ENCODE peak calls at places on chromosome 20, in six cellular contexts. One of them, this sample, is unnamed.

GRCh38 chr20:64077094-64077493 is 2.2 kb downstream of the RGS19 start:
- DNase-seq in AG04450: no peak
- DNase-seq in fibroblast of lung: no peak
- DNase-seq in AG10803: no peak
- DNase-seq in lung: no peak
- DNase-seq in GM12865: peak
- DNase-seq in this sample: no peak

GRCh38 chr20:51574248-51575033 is 31.9 kb upstream of the NFATC2 start:
- DNase-seq in AG04450: no peak
- DNase-seq in fibroblast of lung: no peak
- DNase-seq in AG10803: no peak
- DNase-seq in lung: no peak
- DNase-seq in GM12865: no peak
- DNase-seq in this sample: no peak

GRCh38 chr20:46701556-46701955 is 7.9 kb upstream of the SLC2A10 start:
- DNase-seq in AG04450: no peak
- DNase-seq in fibroblast of lung: no peak
- DNase-seq in AG10803: peak
- DNase-seq in lung: no peak
- DNase-seq in GM12865: no peak
- DNase-seq in this sample: no peak

GRCh38 chr20:34507661-34508060 is 8.6 kb upstream of the DYNLRB1 start:
- DNase-seq in AG04450: no peak
- DNase-seq in fibroblast of lung: no peak
- DNase-seq in AG10803: no peak
- DNase-seq in lung: no peak
- DNase-seq in GM12865: no peak
- DNase-seq in this sample: no peak

GRCh38 chr20:52812231-52812847 is 159.8 kb upstream of the TSHZ2 start:
- DNase-seq in AG04450: no peak
- DNase-seq in fibroblast of lung: no peak
- DNase-seq in AG10803: no peak
- DNase-seq in lung: no peak
- DNase-seq in GM12865: no peak
- DNase-seq in this sample: no peak

GRCh38 chr20:13800728-13801134 is 15.9 kb downstream of the NDUFAF5 start:
- DNase-seq in AG04450: peak
- DNase-seq in fibroblast of lung: peak
- DNase-seq in AG10803: peak
- DNase-seq in lung: peak
- DNase-seq in GM12865: no peak
- DNase-seq in this sample: peak

GRCh38 chr20:28562510-28562898 is 2695.0 kb upstream of the DEFB115 start:
- DNase-seq in AG04450: peak
- DNase-seq in fibroblast of lung: peak
- DNase-seq in AG10803: peak
- DNase-seq in lung: no peak
- DNase-seq in GM12865: no peak
- DNase-seq in this sample: peak

GRCh38 chr20:52340036-52340634 is 148.6 kb upstream of the ZFP64 start:
- DNase-seq in AG04450: no peak
- DNase-seq in fibroblast of lung: peak
- DNase-seq in AG10803: peak
- DNase-seq in lung: no peak
- DNase-seq in GM12865: no peak
- DNase-seq in this sample: no peak

GRCh38 chr20:53692465-53693067 is 98.9 kb upstream of the ZNF217 start:
- DNase-seq in AG04450: no peak
- DNase-seq in fibroblast of lung: peak
- DNase-seq in AG10803: peak
- DNase-seq in lung: peak
- DNase-seq in GM12865: no peak
- DNase-seq in this sample: peak

GRCh38 chr20:31894980-31895675 is 24.7 kb downstream of the TTLL9 start:
- DNase-seq in AG04450: no peak
- DNase-seq in fibroblast of lung: peak
- DNase-seq in AG10803: peak
- DNase-seq in lung: peak
- DNase-seq in GM12865: peak
- DNase-seq in this sample: peak

GRCh38 chr20:51696304-51697118 is 71.7 kb downstream of the ATP9A start:
- DNase-seq in AG04450: no peak
- DNase-seq in fibroblast of lung: peak
- DNase-seq in AG10803: no peak
- DNase-seq in lung: no peak
- DNase-seq in GM12865: no peak
- DNase-seq in this sample: peak

GRCh38 chr20:29318871-29319461 is 1938.5 kb upstream of the DEFB115 start:
- DNase-seq in AG04450: no peak
- DNase-seq in fibroblast of lung: no peak
- DNase-seq in AG10803: no peak
- DNase-seq in lung: no peak
- DNase-seq in GM12865: no peak
- DNase-seq in this sample: no peak

GRCh38 chr20:49976542-49976941 is 6.2 kb upstream of the SNAI1 start:
- DNase-seq in AG04450: no peak
- DNase-seq in fibroblast of lung: no peak
- DNase-seq in AG10803: no peak
- DNase-seq in lung: no peak
- DNase-seq in GM12865: no peak
- DNase-seq in this sample: peak

GRCh38 chr20:40630723-40631631 is 58.1 kb downstream of the MAFB start:
- DNase-seq in AG04450: no peak
- DNase-seq in fibroblast of lung: no peak
- DNase-seq in AG10803: no peak
- DNase-seq in lung: peak
- DNase-seq in GM12865: no peak
- DNase-seq in this sample: no peak

GRCh38 chr20:40633123-40633850 is 55.7 kb downstream of the MAFB start:
- DNase-seq in AG04450: no peak
- DNase-seq in fibroblast of lung: no peak
- DNase-seq in AG10803: no peak
- DNase-seq in lung: peak
- DNase-seq in GM12865: no peak
- DNase-seq in this sample: no peak

GRCh38 chr20:36391456-36391855 is 85.3 kb downstream of the DLGAP4 start:
- DNase-seq in AG04450: no peak
- DNase-seq in fibroblast of lung: no peak
- DNase-seq in AG10803: no peak
- DNase-seq in lung: no peak
- DNase-seq in GM12865: no peak
- DNase-seq in this sample: peak

GRCh38 chr20:5835870-5836269 is 85.7 kb downstream of the SHLD1 start:
- DNase-seq in AG04450: no peak
- DNase-seq in fibroblast of lung: peak
- DNase-seq in AG10803: peak
- DNase-seq in lung: no peak
- DNase-seq in GM12865: no peak
- DNase-seq in this sample: peak

GRCh38 chr20:21228511-21228910 is 74.6 kb upstream of the XRN2 start:
- DNase-seq in AG04450: no peak
- DNase-seq in fibroblast of lung: no peak
- DNase-seq in AG10803: no peak
- DNase-seq in lung: no peak
- DNase-seq in GM12865: peak
- DNase-seq in this sample: no peak

GRCh38 chr20:23212011-23212410 is 125.9 kb upstream of the CD93 start:
- DNase-seq in AG04450: no peak
- DNase-seq in fibroblast of lung: no peak
- DNase-seq in AG10803: no peak
- DNase-seq in lung: no peak
- DNase-seq in GM12865: no peak
- DNase-seq in this sample: no peak

GRCh38 chr20:18679020-18679419 is 91.2 kb downstream of the DTD1 start:
- DNase-seq in AG04450: no peak
- DNase-seq in fibroblast of lung: peak
- DNase-seq in AG10803: peak
- DNase-seq in lung: no peak
- DNase-seq in GM12865: peak
- DNase-seq in this sample: no peak

GRCh38 chr20:48400009-48400408 is 427.8 kb downstream of the PREX1 start:
- DNase-seq in AG04450: no peak
- DNase-seq in fibroblast of lung: no peak
- DNase-seq in AG10803: no peak
- DNase-seq in lung: no peak
- DNase-seq in GM12865: no peak
- DNase-seq in this sample: no peak

GRCh38 chr20:51402201-51402600 is 140.3 kb downstream of the NFATC2 start:
- DNase-seq in AG04450: peak
- DNase-seq in fibroblast of lung: peak
- DNase-seq in AG10803: peak
- DNase-seq in lung: no peak
- DNase-seq in GM12865: peak
- DNase-seq in this sample: no peak

GRCh38 chr20:10558635-10559187 is 115.1 kb downstream of the JAG1 start:
- DNase-seq in AG04450: peak
- DNase-seq in fibroblast of lung: peak
- DNase-seq in AG10803: peak
- DNase-seq in lung: no peak
- DNase-seq in GM12865: peak
- DNase-seq in this sample: peak

GRCh38 chr20:50325651-50326050 is 135.0 kb downstream of the CEBPB start:
- DNase-seq in AG04450: no peak
- DNase-seq in fibroblast of lung: no peak
- DNase-seq in AG10803: no peak
- DNase-seq in lung: no peak
- DNase-seq in GM12865: no peak
- DNase-seq in this sample: no peak

GRCh38 chr20:34891166-34892062 is 15.0 kb downstream of the ACSS2 start:
- DNase-seq in AG04450: no peak
- DNase-seq in fibroblast of lung: peak
- DNase-seq in AG10803: peak
- DNase-seq in lung: no peak
- DNase-seq in GM12865: peak
- DNase-seq in this sample: peak

GRCh38 chr20:36823126-36823525 is 49.6 kb upstream of the DSN1 start:
- DNase-seq in AG04450: no peak
- DNase-seq in fibroblast of lung: peak
- DNase-seq in AG10803: no peak
- DNase-seq in lung: no peak
- DNase-seq in GM12865: no peak
- DNase-seq in this sample: no peak

GRCh38 chr20:7301807-7302206 is 534.3 kb downstream of the BMP2 start:
- DNase-seq in AG04450: no peak
- DNase-seq in fibroblast of lung: no peak
- DNase-seq in AG10803: no peak
- DNase-seq in lung: no peak
- DNase-seq in GM12865: no peak
- DNase-seq in this sample: no peak

GRCh38 chr20:21901470-21902275 is 196.2 kb downstream of the PAX1 start:
- DNase-seq in AG04450: no peak
- DNase-seq in fibroblast of lung: no peak
- DNase-seq in AG10803: peak
- DNase-seq in lung: no peak
- DNase-seq in GM12865: no peak
- DNase-seq in this sample: no peak

DNA sequence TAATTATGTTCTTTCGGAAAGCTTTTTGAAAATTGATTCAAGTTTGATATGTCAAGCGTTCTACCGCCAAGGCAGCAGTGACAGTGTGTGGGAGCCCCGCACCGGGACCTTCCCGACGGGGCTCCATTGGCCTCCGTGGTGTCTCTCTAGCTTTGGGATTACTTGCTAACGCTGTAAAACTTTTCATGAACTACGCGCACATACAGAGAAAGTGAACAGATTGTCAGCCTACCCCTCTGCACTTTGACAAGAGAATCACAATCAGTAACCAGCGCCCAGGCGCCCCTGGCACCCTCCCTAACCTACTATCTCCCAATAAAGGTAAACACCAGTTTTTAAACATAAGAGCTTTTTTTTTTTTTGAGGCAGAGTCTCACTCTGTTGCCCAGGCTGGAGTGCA is 274.8 kb downstream of the CDH4 start:
- DNase-seq in AG04450: no peak
- DNase-seq in fibroblast of lung: no peak
- DNase-seq in AG10803: no peak
- DNase-seq in lung: no peak
- DNase-seq in GM12865: no peak
- DNase-seq in this sample: no peak
- H3K4me3 ChIP-seq in AG04450: no peak
- H3K4me3 ChIP-seq in fibroblast of lung: no peak
- H3K4me3 ChIP-seq in AG10803: no peak
- H3K4me3 ChIP-seq in lung: no peak
- H3K4me3 ChIP-seq in GM12865: no peak
- H3K4me3 ChIP-seq in this sample: no peak

DNA sequence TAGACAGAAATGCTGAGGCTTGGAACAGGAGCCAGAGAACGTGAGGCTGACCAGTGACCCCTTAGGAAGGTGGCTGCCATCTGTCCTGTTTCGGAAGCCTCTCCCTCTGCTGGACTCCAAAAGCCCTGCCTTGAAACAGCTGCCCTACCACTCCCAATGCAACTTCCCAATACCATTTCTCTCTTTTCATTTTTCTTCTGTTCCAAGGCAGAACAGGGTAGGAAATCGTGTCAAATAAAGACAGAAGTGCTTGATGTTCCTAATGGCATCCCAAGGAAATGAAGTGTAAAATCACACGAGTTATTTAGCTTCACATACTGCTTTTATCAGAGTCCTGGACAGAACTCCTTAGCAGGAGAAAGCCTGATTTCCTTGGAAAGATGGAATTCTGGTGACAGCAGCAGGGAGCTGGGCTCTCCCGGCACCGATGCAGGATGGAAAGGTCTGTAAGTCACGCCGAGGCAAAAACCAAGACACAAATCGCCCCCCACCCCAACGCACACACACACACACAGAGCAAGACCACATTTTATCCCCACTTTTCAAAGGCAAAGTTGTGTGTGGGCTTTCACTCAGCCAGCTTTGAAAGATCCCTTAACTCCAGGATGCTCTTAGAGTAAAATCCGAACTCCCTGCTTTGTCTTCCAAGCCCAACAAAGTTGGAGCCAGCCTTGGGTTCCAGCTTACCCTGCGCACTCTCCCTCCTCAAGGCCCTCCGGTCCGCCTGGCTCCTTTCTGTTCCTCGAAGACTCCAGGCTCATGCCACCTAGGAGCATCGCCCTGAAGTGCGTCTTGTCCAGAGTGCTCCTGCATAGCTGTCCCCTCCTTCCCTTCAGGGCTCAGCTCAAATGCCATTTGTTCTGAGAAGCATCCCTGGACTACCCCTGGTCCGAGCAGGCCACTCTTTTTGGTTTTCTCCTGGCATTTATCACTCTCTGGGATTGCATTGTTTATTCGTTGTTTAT is 11.6 kb upstream of the STX16 start:
- DNase-seq in AG04450: no peak
- DNase-seq in fibroblast of lung: no peak
- DNase-seq in AG10803: no peak
- DNase-seq in lung: no peak
- DNase-seq in GM12865: no peak
- DNase-seq in this sample: peak
- TF ChIP-seq CTCF in AG04450: no peak
- TF ChIP-seq CTCF in fibroblast of lung: peak
- TF ChIP-seq CTCF in AG10803: peak
- TF ChIP-seq CTCF in lung: no peak
- TF ChIP-seq CTCF in GM12865: no peak
- TF ChIP-seq CTCF in this sample: peak

GRCh38 chr20:12573428-12573827 is 435.3 kb upstream of the SPTLC3 start:
- DNase-seq in AG04450: no peak
- DNase-seq in fibroblast of lung: no peak
- DNase-seq in AG10803: no peak
- DNase-seq in lung: no peak
- DNase-seq in GM12865: no peak
- DNase-seq in this sample: no peak
- H3K4me3 ChIP-seq in AG04450: no peak
- H3K4me3 ChIP-seq in fibroblast of lung: no peak
- H3K4me3 ChIP-seq in AG10803: no peak
- H3K4me3 ChIP-seq in lung: no peak
- H3K4me3 ChIP-seq in GM12865: no peak
- H3K4me3 ChIP-seq in this sample: no peak

GRCh38 chr20:62816031-62816878 is 595 bp upstream of the COL9A3 start:
- DNase-seq in AG04450: no peak
- DNase-seq in fibroblast of lung: no peak
- DNase-seq in AG10803: no peak
- DNase-seq in lung: no peak
- DNase-seq in GM12865: no peak
- DNase-seq in this sample: peak
- TF ChIP-seq CTCF in AG04450: no peak
- TF ChIP-seq CTCF in fibroblast of lung: no peak
- TF ChIP-seq CTCF in AG10803: no peak
- TF ChIP-seq CTCF in lung: no peak
- TF ChIP-seq CTCF in GM12865: no peak
- TF ChIP-seq CTCF in this sample: no peak

This sample was measured in foreskin fibroblast.